ENCODE peak calls at places on chromosomes 3 and 15, in ten cellular contexts. W is OCI-LY7; V is effector memory CD4-positive, alpha-beta T cell; Z is astrocyte of the spinal cord; T is K562; B is cardiac septum; L is H54; H is HFF-Myc; A is COR-L47; J is midbrain. E is an unnamed sample.

GRCh38 chr15:93974804-93975481 is 256.4 kb upstream of the MCTP2 start:
- DNase-seq in W (no peak), V (no peak), Z (peak), T (no peak), B (no peak), L (peak), H (no peak), A (peak), J (peak), E (no peak)

GRCh38 chr3:113912551-113913246 is 35.1 kb upstream of the ZDHHC23 start:
- DNase-seq in W (peak), V (no peak), Z (peak), T (peak), B (no peak), L (peak), H (peak), A (peak), J (peak), E (peak)

GRCh38 chr15:67520976-67521769 is at the start of gene C15orf61:
- DNase-seq in W (peak), V (peak), Z (peak), T (peak), B (peak), L (peak), H (no peak), A (peak), J (peak), E (peak)

GRCh38 chr15:79092382-79092781 is 1.8 kb upstream of the RASGRF1 start:
- DNase-seq in W (no peak), V (no peak), Z (no peak), T (no peak), B (peak), L (no peak), H (no peak), A (no peak), J (no peak), E (no peak)

GRCh38 chr15:95511680-95512079 is 818.8 kb upstream of the NR2F2 start:
- DNase-seq in W (no peak), V (no peak), Z (no peak), T (no peak), B (no peak), L (no peak), H (no peak), A (no peak), J (no peak), E (no peak)

GRCh38 chr3:38142959-38143358 is 4.5 kb downstream of the MYD88 start:
- DNase-seq in W (no peak), V (no peak), Z (no peak), T (no peak), B (no peak), L (no peak), H (no peak), A (no peak), J (no peak), E (no peak)

GRCh38 chr15:99291643-99292042 is 40.4 kb downstream of the LRRC28 start:
- DNase-seq in W (no peak), V (no peak), Z (no peak), T (no peak), B (no peak), L (no peak), H (no peak), A (no peak), J (no peak), E (no peak)

GRCh38 chr3:190229632-190230424 is 92.4 kb downstream of the CLDN1 start:
- DNase-seq in W (no peak), V (no peak), Z (peak), T (no peak), B (no peak), L (no peak), H (no peak), A (no peak), J (no peak), E (no peak)

GRCh38 chr3:43606274-43606673 is 15.5 kb downstream of the ANO10 start:
- DNase-seq in W (no peak), V (no peak), Z (no peak), T (no peak), B (no peak), L (no peak), H (no peak), A (no peak), J (no peak), E (no peak)

GRCh38 chr3:69282191-69282590 is 103.7 kb downstream of the FRMD4B start:
- DNase-seq in W (no peak), V (no peak), Z (no peak), T (no peak), B (no peak), L (no peak), H (no peak), A (no peak), J (no peak), E (no peak)

GRCh38 chr3:21750831-21751391 is at the start of gene ZNF385D:
- DNase-seq in W (no peak), V (no peak), Z (peak), T (no peak), B (peak), L (peak), H (peak), A (no peak), J (peak), E (peak)

GRCh38 chr3:48466386-48467109 is 20.0 kb downstream of the ATRIP start:
- DNase-seq in W (peak), V (peak), Z (no peak), T (no peak), B (no peak), L (no peak), H (no peak), A (no peak), J (no peak), E (no peak)

GRCh38 chr3:126530171-126531050 is 6.5 kb downstream of the CHST13 start:
- DNase-seq in W (no peak), V (no peak), Z (no peak), T (no peak), B (peak), L (no peak), H (no peak), A (no peak), J (no peak), E (no peak)

GRCh38 chr3:48301814-48302194 is 31.7 kb downstream of the SPINK8 start:
- DNase-seq in W (peak), V (no peak), Z (no peak), T (peak), B (no peak), L (peak), H (peak), A (peak), J (no peak), E (peak)

GRCh38 chr3:108124337-108125150 is 33.7 kb upstream of the CD47 start:
- DNase-seq in W (peak), V (peak), Z (no peak), T (no peak), B (no peak), L (no peak), H (no peak), A (peak), J (peak), E (no peak)

GRCh38 chr3:101813817-101814440 is 34.9 kb downstream of the NXPE3 start:
- DNase-seq in W (peak), V (no peak), Z (peak), T (no peak), B (no peak), L (no peak), H (no peak), A (peak), J (no peak), E (peak)

GRCh38 chr3:126416943-126417342 is 22.2 kb downstream of the CFAP100 start:
- DNase-seq in W (no peak), V (no peak), Z (no peak), T (no peak), B (no peak), L (no peak), H (no peak), A (no peak), J (no peak), E (no peak)

GRCh38 chr15:64990168-64990470 is 405 bp upstream of the SPG21 start:
- DNase-seq in W (no peak), V (no peak), Z (no peak), T (no peak), B (no peak), L (no peak), H (no peak), A (no peak), J (no peak), E (peak)

GRCh38 chr3:188834349-188834748 is 337.4 kb upstream of the TPRG1 start:
- DNase-seq in W (peak), V (no peak), Z (no peak), T (no peak), B (no peak), L (no peak), H (no peak), A (peak), J (no peak), E (no peak)

GRCh38 chr15:91515188-91515754 is 338.2 kb upstream of the SLCO3A1 start:
- DNase-seq in W (no peak), V (no peak), Z (peak), T (no peak), B (no peak), L (peak), H (no peak), A (no peak), J (no peak), E (no peak)

GRCh38 chr15:35546581-35547381 is 816 bp upstream of the DPH6 start:
- DNase-seq in W (no peak), V (no peak), Z (no peak), T (peak), B (no peak), L (no peak), H (no peak), A (no peak), J (no peak), E (peak)

GRCh38 chr15:60605879-60606304 is 127.0 kb upstream of the ICE2 start:
- DNase-seq in W (no peak), V (no peak), Z (peak), T (no peak), B (no peak), L (no peak), H (peak), A (no peak), J (no peak), E (no peak)

GRCh38 chr3:39812537-39812936 is 3.1 kb downstream of the MYRIP start:
- DNase-seq in W (no peak), V (no peak), Z (no peak), T (no peak), B (no peak), L (no peak), H (no peak), A (no peak), J (no peak), E (no peak)

GRCh38 chr3:138242466-138242865 is 55.4 kb downstream of the ARMC8 start:
- DNase-seq in W (no peak), V (no peak), Z (no peak), T (no peak), B (no peak), L (no peak), H (no peak), A (no peak), J (no peak), E (no peak)

GRCh38 chr3:69740103-69741021 is 1.1 kb downstream of the MITF start:
- DNase-seq in W (no peak), V (no peak), Z (no peak), T (peak), B (no peak), L (no peak), H (no peak), A (no peak), J (peak), E (no peak)

GRCh38 chr15:59933607-59934006 is 70.5 kb upstream of the FOXB1 start:
- DNase-seq in W (no peak), V (no peak), Z (no peak), T (no peak), B (no peak), L (no peak), H (no peak), A (no peak), J (no peak), E (peak)

GRCh38 chr3:189727898-189728297 is 96.7 kb downstream of the TP63 start:
- DNase-seq in W (no peak), V (no peak), Z (peak), T (no peak), B (no peak), L (no peak), H (no peak), A (no peak), J (no peak), E (no peak)

GRCh38 chr3:106842151-106842550 is 535.1 kb upstream of the CCDC54 start:
- DNase-seq in W (no peak), V (no peak), Z (peak), T (no peak), B (no peak), L (no peak), H (no peak), A (no peak), J (no peak), E (no peak)

GRCh38 chr3:30263921-30264313 is 342.5 kb upstream of the TGFBR2 start:
- DNase-seq in W (peak), V (no peak), Z (no peak), T (no peak), B (no peak), L (no peak), H (no peak), A (no peak), J (no peak), E (no peak)

E was measured in HTR-8/SVneo.